ENCODE peak calls at places on chromosomes 5 and 9, in four cellular contexts. U is PC-3, Z is trophoblast cell, I is fibroblast of lung. A is an unnamed sample.
A peak's percentile ranks its signal among the peaks of the same experiment; 100 is the strongest.

GRCh38 chr9:92095236-92095635 is 20.0 kb downstream of the SPTLC1 start:
- DNase-seq in U (no peak), I (no peak), Z (no peak), A (no peak)

GRCh38 chr5:161093105-161093504 is 241.1 kb upstream of the ATP10B start:
- DNase-seq in I (peak; percentile 86), U (no peak), Z (no peak), A (no peak)

GRCh38 chr5:54900906-54901725 is 84.3 kb downstream of the ESM1 start:
- DNase-seq in U (peak; percentile 23), Z (no peak), I (peak; percentile 72), A (peak; percentile 69)

GRCh38 chr9:9100070-9100469 is 1300.5 kb upstream of the DMAC1 start:
- DNase-seq in U (no peak), I (no peak), Z (no peak), A (no peak)

GRCh38 chr9:21605489-21605931 is 123.4 kb upstream of the IFNE start:
- DNase-seq in Z (no peak), I (peak; percentile 98), U (peak; percentile 37), A (no peak)

GRCh38 chr5:157823655-157824054 is 35.3 kb downstream of the CLINT1 start:
- DNase-seq in U (no peak), I (no peak), Z (no peak), A (no peak)

GRCh38 chr9:124940521-124940893 is 376 bp downstream of the GOLGA1 start:
- DNase-seq in I (no peak), U (peak; percentile 30), Z (peak; percentile 13), A (no peak)

GRCh38 chr5:42306287-42306686 is 117.0 kb upstream of the GHR start:
- DNase-seq in Z (no peak), U (no peak), I (no peak), A (no peak)

GRCh38 chr9:137506274-137506673 is 43.9 kb downstream of the PNPLA7 start:
- DNase-seq in Z (no peak), I (no peak), U (peak; percentile 12), A (no peak)

GRCh38 chr5:151448038-151448985 is 909 bp downstream of the SLC36A1 start:
- DNase-seq in U (peak; percentile 60), I (peak; percentile 4), Z (peak; percentile 38), A (peak; percentile 63)

GRCh38 chr5:123610665-123611406 is 98.9 kb downstream of the CSNK1G3 start:
- DNase-seq in U (peak; percentile 68), I (peak; percentile 60), Z (peak; percentile 17), A (peak; percentile 67)

GRCh38 chr5:141692919-141693848 is 11.2 kb upstream of the ARAP3 start:
- DNase-seq in U (no peak), I (peak; percentile 69), Z (no peak), A (no peak)

GRCh38 chr5:150671509-150672236 is 10.6 kb downstream of the MYOZ3 start:
- DNase-seq in Z (no peak), I (no peak), U (no peak), A (peak; percentile 29)

GRCh38 chr5:176653986-176654385 is 6.7 kb downstream of the TSPAN17 start:
- DNase-seq in I (no peak), Z (no peak), U (no peak), A (no peak)

GRCh38 chr5:15835514-15835913 is 335.5 kb downstream of the FBXL7 start:
- DNase-seq in Z (no peak), U (no peak), I (peak; percentile 48), A (no peak)

DNA sequence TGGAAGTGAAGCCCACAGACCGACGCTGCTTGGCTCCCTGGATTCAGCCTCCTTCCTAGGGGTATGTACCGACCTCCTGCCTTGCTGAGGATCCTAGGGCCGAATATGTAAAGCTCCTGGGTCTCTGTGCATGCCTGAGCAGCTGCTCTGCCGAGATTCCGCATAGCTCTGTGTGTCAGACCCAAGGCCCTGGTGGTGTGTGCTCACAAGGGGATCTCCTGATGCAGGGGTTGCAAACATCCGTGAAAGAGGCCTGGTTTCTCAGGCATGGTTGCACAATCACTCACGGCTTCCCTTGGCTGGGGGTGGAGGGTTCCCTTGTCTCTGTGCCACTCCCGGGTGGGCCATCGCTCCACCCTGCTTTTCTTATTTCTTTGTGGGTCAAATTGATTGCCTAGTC is 19.9 kb upstream of the SVEP1 start:
- DNase-seq in I (peak; percentile 15), Z (peak; percentile 46), U (no peak), A (peak; percentile 65)
- H2AFZ ChIP-seq in I (no peak overlapping the region), Z (no peak overlapping the region), U (no peak overlapping the region), A (no peak overlapping the region)

GRCh38 chr5:130289132-130290088 is 385.1 kb downstream of the CHSY3 start:
- DNase-seq in I (peak; percentile 70), Z (no peak), U (peak; percentile 80), A (no peak)
- H2AFZ ChIP-seq in I (no peak overlapping the region), Z (no peak overlapping the region), U (peak overlapping the region; percentile 60), A (no peak overlapping the region)

GRCh38 chr9:36297798-36298197 is 39.5 kb upstream of the GNE start:
- DNase-seq in U (no peak), I (no peak), Z (no peak), A (no peak)
- H2AFZ ChIP-seq in U (no peak overlapping the region), I (no peak overlapping the region), Z (no peak overlapping the region), A (no peak overlapping the region)

DNA sequence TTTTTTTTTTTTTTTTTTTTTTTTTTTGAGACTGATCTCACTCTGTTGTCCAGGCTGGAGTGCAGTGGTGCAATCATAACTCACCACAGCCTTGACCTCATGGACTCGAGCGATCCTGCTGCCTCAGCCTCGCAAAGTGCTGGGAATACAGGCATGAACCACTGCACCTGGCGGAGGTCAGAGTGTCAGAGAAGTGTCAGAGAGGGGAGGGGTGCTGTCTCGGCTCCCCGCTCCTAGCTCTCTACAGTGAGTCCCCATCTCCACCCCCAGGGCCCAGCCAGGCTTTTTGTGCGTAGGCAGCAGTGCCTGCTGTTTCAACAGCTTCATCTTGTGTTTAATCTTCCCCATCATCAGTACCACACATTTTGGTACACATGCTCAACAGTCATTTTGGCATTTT is 38.3 kb downstream of the SAR1B start:
- DNase-seq in Z (no peak), I (no peak), U (no peak), A (no peak)
- H2AFZ ChIP-seq in Z (no peak overlapping the region), I (no peak overlapping the region), U (no peak overlapping the region), A (no peak overlapping the region)

GRCh38 chr5:114360816-114361723 is 800 bp upstream of the KCNN2 start:
- DNase-seq in I (no peak), U (no peak), Z (no peak), A (peak; percentile 81)
- H2AFZ ChIP-seq in I (no peak overlapping the region), U (no peak overlapping the region), Z (peak overlapping the region; percentile 80), A (peak overlapping the region; percentile 79)

DNA sequence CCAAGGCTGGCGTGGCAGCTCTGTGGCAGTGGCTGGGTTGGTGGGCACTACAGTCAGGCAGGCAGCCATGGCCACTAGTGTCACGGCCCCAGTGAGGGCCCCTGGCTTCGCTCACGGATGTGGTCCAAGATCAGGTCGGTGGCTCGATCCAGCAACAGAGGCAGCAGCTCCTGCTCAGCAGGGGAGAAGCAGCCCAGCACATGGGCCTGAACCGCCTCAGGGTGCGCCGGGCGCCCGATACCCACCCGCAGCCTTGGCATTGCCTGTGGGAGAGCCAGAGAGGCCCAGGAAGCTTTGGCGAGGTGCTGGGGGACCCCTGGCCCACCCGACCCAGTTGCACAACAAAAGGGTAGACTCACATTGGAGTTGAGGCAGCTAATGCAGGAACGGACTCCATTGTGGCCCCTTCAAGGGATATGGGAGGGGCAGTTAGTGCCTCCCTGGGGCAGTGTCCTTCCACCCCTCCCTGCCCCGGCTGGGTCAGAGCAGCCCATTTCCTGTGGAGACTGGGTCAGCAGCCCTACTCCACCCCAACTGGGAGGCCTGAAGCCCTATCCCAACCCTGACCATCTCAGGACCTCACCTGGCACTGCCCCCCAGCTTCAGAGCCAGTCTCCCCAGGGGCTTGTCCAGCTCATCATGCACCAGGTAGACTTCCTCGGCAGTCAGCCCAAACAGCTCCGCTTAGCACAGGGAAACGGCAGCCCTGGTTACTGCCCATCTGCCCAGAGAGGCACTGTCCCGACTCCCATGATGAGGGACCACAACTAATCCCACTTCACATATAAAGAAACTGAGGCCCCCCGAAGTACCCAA is 1.2 kb downstream of the PTRH1 start:
- DNase-seq in U (peak; percentile 16), Z (no peak), I (no peak), A (no peak)
- H2AFZ ChIP-seq in U (no peak overlapping the region), Z (no peak overlapping the region), I (no peak overlapping the region), A (no peak overlapping the region)

DNA sequence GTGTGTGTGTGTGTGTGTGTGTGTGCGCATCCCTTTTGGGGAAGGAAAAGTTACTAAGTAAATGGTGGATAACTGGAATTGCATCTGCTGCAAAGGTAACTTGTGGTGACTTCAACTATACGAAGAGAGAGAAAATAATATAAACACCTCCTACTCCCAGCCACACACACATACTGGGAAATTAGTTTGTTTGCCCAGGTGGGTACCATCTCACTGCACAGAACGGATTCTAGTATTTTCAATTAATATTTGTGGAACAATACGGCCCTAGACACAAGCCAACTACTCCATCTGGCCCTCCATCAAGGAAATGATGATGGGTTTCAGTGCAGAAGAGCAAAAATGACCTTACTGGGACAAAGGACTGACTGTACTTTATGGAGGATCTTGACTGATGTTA is 32.2 kb upstream of the TXN start:
- DNase-seq in I (no peak), Z (no peak), U (no peak), A (no peak)
- H2AFZ ChIP-seq in I (no peak overlapping the region), Z (no peak overlapping the region), U (no peak overlapping the region), A (no peak overlapping the region)

GRCh38 chr9:82598254-82599039 is 464.5 kb downstream of the RASEF start:
- DNase-seq in Z (no peak), U (no peak), I (no peak), A (no peak)
- H2AFZ ChIP-seq in Z (no peak overlapping the region), U (no peak overlapping the region), I (no peak overlapping the region), A (no peak overlapping the region)

A was measured in hepatocyte.